ENCODE peak calls at places on chromosomes 16 and 17, in nine cellular contexts. F is upper lobe of right lung, H is psoas muscle, Z is bronchial epithelial cell, E is astrocyte of the spinal cord, U is AG09319, Y is astrocyte of the cerebellum, W is BJ, J is breast epithelium. L is an unnamed sample.

GRCh38 chr16:24539850-24540484 is 601 bp downstream of the RBBP6 start:
- DNase-seq in W (no peak), Z (no peak), F (peak), Y (no peak), J (peak), H (peak), E (no peak), U (peak), L (no peak)

GRCh38 chr17:72199256-72199655 is 78.4 kb downstream of the SOX9 start:
- DNase-seq in H (no peak), W (no peak), U (no peak), Y (no peak), Z (no peak), E (no peak), J (no peak), F (no peak), L (no peak)

GRCh38 chr17:66661411-66661843 is 173.5 kb upstream of the CACNG5 start:
- DNase-seq in Z (peak), J (no peak), Y (no peak), E (peak), W (no peak), U (no peak), F (no peak), H (peak), L (peak)

GRCh38 chr16:80580109-80580832 is 39.5 kb downstream of the DYNLRB2 start:
- DNase-seq in W (no peak), J (no peak), Z (peak), Y (peak), F (no peak), U (no peak), H (no peak), E (peak), L (peak)

GRCh38 chr16:28597692-28598261 is 927 bp upstream of the SULT1A2 start:
- DNase-seq in Y (no peak), H (no peak), U (no peak), F (peak), W (no peak), E (no peak), Z (no peak), J (no peak), L (no peak)

GRCh38 chr17:5770556-5771270 is 186.4 kb upstream of the NLRP1 start:
- DNase-seq in F (no peak), Y (no peak), J (no peak), Z (no peak), H (no peak), U (no peak), E (peak), W (no peak), L (no peak)

GRCh38 chr17:53629188-53629587 is 193.5 kb upstream of the KIF2B start:
- DNase-seq in E (peak), J (no peak), U (no peak), F (no peak), Y (no peak), W (no peak), Z (peak), H (no peak), L (no peak)

GRCh38 chr17:2388705-2389099 is 12.2 kb downstream of the MNT start:
- DNase-seq in U (no peak), Z (no peak), W (no peak), Y (no peak), J (no peak), F (no peak), E (no peak), H (no peak), L (no peak)

GRCh38 chr17:78658281-78658785 is 81.1 kb upstream of the DNAH17 start:
- DNase-seq in F (peak), H (no peak), E (peak), U (peak), W (peak), Z (peak), J (no peak), Y (no peak), L (peak)

GRCh38 chr17:70128727-70129238 is 40.5 kb upstream of the KCNJ2 start:
- DNase-seq in F (no peak), W (no peak), J (no peak), Y (no peak), H (no peak), U (no peak), E (no peak), Z (no peak), L (no peak)

GRCh38 chr17:68981288-68981687 is 26.1 kb upstream of the ABCA8 start:
- DNase-seq in E (peak), H (no peak), Z (no peak), W (peak), J (no peak), Y (peak), U (peak), F (no peak), L (peak)

GRCh38 chr17:8623591-8623990 is 6.9 kb downstream of the MYH10 start:
- DNase-seq in H (no peak), F (no peak), J (no peak), Y (no peak), W (peak), U (no peak), E (peak), Z (no peak), L (no peak)

GRCh38 chr17:21280081-21280518 is 4.4 kb upstream of the MAP2K3 start:
- DNase-seq in U (no peak), Y (peak), F (peak), Z (peak), J (peak), H (peak), W (no peak), E (peak), L (peak)

GRCh38 chr16:68436581-68436980 is 11.7 kb downstream of the SMPD3 start:
- DNase-seq in H (no peak), J (no peak), E (no peak), F (no peak), Y (no peak), W (no peak), Z (no peak), U (no peak), L (peak)

GRCh38 chr16:67843343-67843765 is 1.2 kb downstream of the THAP11 start:
- DNase-seq in Y (no peak), Z (no peak), U (no peak), H (peak), W (no peak), E (no peak), F (no peak), J (no peak), L (no peak)

GRCh38 chr16:15607700-15608396 is 35.1 kb downstream of the MARF1 start:
- DNase-seq in Z (peak), Y (peak), F (no peak), W (no peak), U (no peak), H (peak), E (peak), J (no peak), L (peak)

GRCh38 chr17:17993852-17994251 is 21.2 kb downstream of the DRC3 start:
- DNase-seq in U (no peak), E (no peak), F (no peak), W (no peak), J (no peak), Y (no peak), Z (no peak), H (no peak), L (no peak)

GRCh38 chr16:73433493-73434307 is 385.8 kb upstream of the ZFHX3 start:
- DNase-seq in E (no peak), Z (no peak), W (no peak), Y (no peak), U (no peak), H (no peak), J (no peak), F (no peak), L (no peak)

GRCh38 chr17:5234645-5235576 is at the start of gene SCIMP:
- DNase-seq in U (no peak), J (no peak), W (no peak), E (no peak), Y (no peak), F (peak), H (no peak), Z (no peak), L (no peak)

GRCh38 chr17:39787038-39787437 is 49.3 kb downstream of the GRB7 start:
- DNase-seq in F (no peak), Y (no peak), J (no peak), W (no peak), Z (no peak), E (no peak), U (no peak), H (no peak), L (no peak)

GRCh38 chr17:41396340-41396739 is 1.1 kb downstream of the KRT31 start:
- DNase-seq in F (no peak), Y (no peak), Z (no peak), U (no peak), E (no peak), H (no peak), J (no peak), W (no peak), L (no peak)

GRCh38 chr17:60381958-60382357 is 10.0 kb downstream of the USP32 start:
- DNase-seq in Y (no peak), F (no peak), W (no peak), E (no peak), Z (no peak), J (no peak), H (no peak), U (no peak), L (no peak)

GRCh38 chr17:6269474-6269873 is 165.4 kb downstream of the AIPL1 start:
- DNase-seq in Z (peak), E (peak), F (no peak), Y (peak), W (no peak), J (no peak), U (no peak), H (no peak), L (peak)

GRCh38 chr16:79381552-79382042 is 218.9 kb downstream of the MAF start:
- DNase-seq in W (no peak), J (no peak), E (no peak), H (no peak), F (no peak), U (no peak), Z (no peak), Y (no peak), L (no peak)

GRCh38 chr16:58234831-58235595 is 37.1 kb upstream of the CSNK2A2 start:
- DNase-seq in Z (no peak), F (no peak), Y (no peak), H (no peak), E (no peak), U (no peak), J (no peak), W (no peak), L (no peak)

GRCh38 chr17:61000911-61001310 is 323.3 kb downstream of the BCAS3 start:
- DNase-seq in W (no peak), J (no peak), U (peak), Y (peak), F (no peak), H (no peak), Z (no peak), E (peak), L (peak)

GRCh38 chr16:77273-77806 is 685 bp upstream of the MPG start:
- DNase-seq in Y (no peak), W (no peak), F (peak), J (no peak), H (peak), Z (peak), E (peak), U (no peak), L (peak)

GRCh38 chr17:68433911-68434503 is 23.3 kb downstream of the WIPI1 start:
- DNase-seq in Y (no peak), E (no peak), H (no peak), W (no peak), J (no peak), Z (no peak), F (no peak), U (no peak), L (no peak)

GRCh38 chr16:54942353-54942943 is 11.8 kb downstream of the IRX5 start:
- DNase-seq in W (no peak), E (no peak), Y (no peak), F (no peak), H (no peak), U (no peak), J (no peak), Z (no peak), L (no peak)

GRCh38 chr16:87056083-87056482 is 261.1 kb downstream of the C16orf95 start:
- DNase-seq in Y (no peak), U (no peak), E (peak), W (no peak), J (peak), Z (no peak), H (no peak), F (no peak), L (peak)

GRCh38 chr17:58614854-58615409 is 76.9 kb downstream of the TEX14 start:
- DNase-seq in F (no peak), J (no peak), W (no peak), U (no peak), Y (no peak), E (no peak), H (no peak), Z (no peak), L (no peak)

GRCh38 chr16:83552193-83552592 is 255.6 kb upstream of the HSBP1 start:
- DNase-seq in W (no peak), Z (peak), E (no peak), F (no peak), Y (no peak), H (no peak), J (no peak), U (no peak), L (peak)

GRCh38 chr16:49489686-49490320 is 116.2 kb downstream of the C16orf78 start:
- DNase-seq in W (no peak), U (no peak), Y (no peak), H (peak), E (no peak), Z (no peak), F (peak), J (no peak), L (no peak)

GRCh38 chr17:82297280-82297803 is 20.1 kb downstream of the CD7 start:
- DNase-seq in W (peak), U (no peak), Y (peak), F (peak), Z (peak), H (peak), E (peak), J (peak), L (peak)

GRCh38 chr16:81737885-81738536 is 41.1 kb upstream of the PLCG2 start:
- DNase-seq in Z (peak), H (peak), U (peak), Y (peak), E (peak), W (peak), J (peak), F (peak), L (peak)
- TF ChIP-seq CTCF in Z (peak), H (peak), U (peak), Y (peak), E (peak), W (peak), J (peak), F (peak), L (peak)

GRCh38 chr17:28227278-28228108 is 91.5 kb upstream of the TMEM97 start:
- DNase-seq in W (no peak), U (no peak), J (peak), F (peak), H (no peak), Y (no peak), Z (peak), E (peak), L (peak)
- TF ChIP-seq CTCF in W (no peak), U (no peak), J (no peak), F (no peak), H (no peak), Y (peak), Z (peak), E (no peak), L (no peak)

DNA sequence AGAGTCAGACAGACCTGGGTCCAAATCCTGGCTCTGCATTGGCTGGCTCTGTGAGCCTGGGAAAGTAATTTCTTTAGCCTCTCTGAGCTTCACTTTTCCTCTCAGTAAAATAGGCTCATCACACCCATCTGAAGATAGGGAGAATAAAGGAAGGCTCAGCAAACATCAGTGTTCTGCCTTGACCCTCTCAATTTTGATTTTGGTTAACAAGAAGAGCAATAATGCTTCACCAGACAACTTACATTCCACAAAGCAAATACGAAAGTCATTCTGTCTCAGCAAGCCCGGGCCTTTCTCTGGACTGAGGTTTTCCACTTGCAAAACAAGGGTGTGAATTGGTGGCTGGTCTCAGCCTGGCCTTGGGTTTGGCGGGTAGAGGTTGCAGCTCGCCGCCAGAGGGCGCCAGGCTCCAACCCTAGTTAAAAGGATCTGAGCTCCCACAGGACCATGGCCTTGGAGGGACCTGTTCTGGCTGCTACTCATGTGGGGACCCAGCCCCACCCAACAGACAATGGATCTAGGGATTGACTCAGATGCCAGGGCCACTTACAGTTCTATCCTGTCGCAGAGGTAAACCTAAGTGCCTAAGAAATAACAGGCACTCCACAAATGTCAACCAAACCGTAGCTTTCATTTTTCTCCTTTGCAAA is 1.6 kb upstream of the PPY start:
- DNase-seq in Z (peak), U (peak), E (peak), J (peak), Y (peak), W (no peak), F (peak), H (peak), L (peak)
- TF ChIP-seq CTCF in Z (peak), U (peak), E (peak), J (peak), Y (peak), W (peak), F (peak), H (peak), L (peak)

DNA sequence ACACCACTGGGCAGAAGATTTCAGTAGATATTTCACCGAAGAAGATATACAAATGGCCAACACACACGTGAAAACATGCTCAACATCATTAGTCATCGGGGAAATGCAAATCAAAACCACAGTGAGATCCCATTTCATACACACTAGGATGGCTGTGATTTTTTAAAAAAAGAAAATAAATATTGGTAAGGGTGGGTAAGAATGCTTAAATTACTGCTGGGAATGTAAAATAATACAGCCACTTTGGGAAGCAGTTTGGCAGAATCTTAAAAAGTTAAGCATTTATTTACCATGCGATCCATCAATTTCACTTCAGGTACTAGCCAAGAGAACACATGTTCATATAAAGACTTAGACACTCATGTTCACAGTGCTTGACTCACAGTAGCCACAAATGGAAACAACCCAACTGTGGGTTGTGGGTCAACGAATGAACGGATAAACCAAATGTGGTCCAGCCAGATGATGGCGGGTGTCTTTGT is 6.5 kb upstream of the C16orf74 start:
- DNase-seq in U (peak), H (no peak), E (peak), F (no peak), Z (peak), J (no peak), Y (peak), W (peak), L (peak)
- TF ChIP-seq CTCF in U (no peak), H (no peak), E (no peak), F (no peak), Z (no peak), J (no peak), Y (no peak), W (no peak), L (no peak)

DNA sequence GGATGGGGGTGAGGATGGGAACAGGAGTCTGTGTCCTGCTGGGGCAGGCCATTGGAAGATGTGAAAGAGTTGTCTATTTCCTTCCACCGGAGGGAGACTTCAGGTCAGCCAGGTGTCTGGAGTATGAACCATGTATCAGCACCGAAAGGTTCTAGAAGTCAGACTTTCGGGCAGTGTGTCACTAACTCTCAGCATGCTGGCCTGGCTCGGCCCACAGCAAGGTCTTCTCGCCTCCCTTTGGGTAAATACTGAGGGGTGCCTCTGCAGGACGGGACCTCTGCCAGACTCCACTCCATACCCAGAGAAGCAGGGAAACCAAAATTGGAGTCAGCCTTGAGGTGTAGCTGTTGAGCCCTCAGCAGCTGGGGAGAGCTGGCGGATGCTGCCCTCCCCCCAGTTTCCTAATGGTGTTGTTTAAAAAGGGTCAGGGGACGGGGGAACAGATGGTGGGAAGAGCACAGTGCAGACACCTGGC is 507 bp downstream of the CIITA start:
- DNase-seq in Y (no peak), Z (no peak), H (no peak), J (no peak), E (no peak), F (peak), U (no peak), W (no peak), L (no peak)
- TF ChIP-seq CTCF in Y (no peak), Z (no peak), H (no peak), J (no peak), E (no peak), F (no peak), U (no peak), W (no peak), L (no peak)